ENCODE peak calls at places on chromosome 3, in four cellular contexts. K, O, E and S are unnamed samples.

GRCh38 chr3:119257654-119258410 is 17.2 kb upstream of the B4GALT4 start:
- DNase-seq in E (no peak), O (no peak), K (no peak), S (peak)

GRCh38 chr3:107377151-107377550 is at the start of gene CCDC54:
- DNase-seq in O (no peak), E (no peak), K (no peak), S (no peak)

GRCh38 chr3:41683666-41684350 is 278.1 kb downstream of the ULK4 start:
- DNase-seq in O (no peak), K (no peak), E (no peak), S (peak)

GRCh38 chr3:81585937-81586336 is 175.5 kb downstream of the GBE1 start:
- DNase-seq in O (no peak), E (no peak), K (no peak), S (no peak)

GRCh38 chr3:65855370-65856100 is 183.2 kb downstream of the MAGI1 start:
- DNase-seq in O (no peak), K (no peak), E (no peak), S (peak)

GRCh38 chr3:72485649-72486048 is 362.6 kb downstream of the SHQ1 start:
- DNase-seq in O (no peak), K (no peak), E (no peak), S (no peak)

GRCh38 chr3:151724846-151725562 is 8.7 kb upstream of the AADACL2 start:
- DNase-seq in K (no peak), E (no peak), O (no peak), S (no peak)

GRCh38 chr3:98740324-98740723 is 22.8 kb upstream of the ST3GAL6 start:
- DNase-seq in K (no peak), O (no peak), E (no peak), S (no peak)

GRCh38 chr3:185401319-185401955 is 38.5 kb downstream of the MAP3K13 start:
- DNase-seq in K (no peak), O (no peak), E (no peak), S (no peak)

GRCh38 chr3:187257471-187257870 is 34.1 kb downstream of the MASP1 start:
- DNase-seq in K (no peak), O (no peak), E (no peak), S (no peak)

GRCh38 chr3:13208706-13209295 is 135.6 kb upstream of the IQSEC1 start:
- DNase-seq in E (no peak), K (no peak), O (no peak), S (no peak)